ENCODE peak calls at places on chromosome 2, in five cellular contexts. One of them, this sample, is unnamed.

GRCh38 chr2:195672674-195673073 is 15.6 kb downstream of the SLC39A10 start:
- DNase-seq in AG09309: no peak
- DNase-seq in AG04450: no peak
- DNase-seq in lower lobe of right lung: no peak
- DNase-seq in left ventricle myocardium inferior: no peak
- DNase-seq in this sample: no peak

GRCh38 chr2:24018241-24018640 is 8.4 kb downstream of the MFSD2B start:
- DNase-seq in AG09309: no peak
- DNase-seq in AG04450: no peak
- DNase-seq in lower lobe of right lung: no peak
- DNase-seq in left ventricle myocardium inferior: no peak
- DNase-seq in this sample: no peak

GRCh38 chr2:185663811-185664210 is 74.8 kb upstream of the FSIP2 start:
- DNase-seq in AG09309: no peak
- DNase-seq in AG04450: no peak
- DNase-seq in lower lobe of right lung: no peak
- DNase-seq in left ventricle myocardium inferior: no peak
- DNase-seq in this sample: no peak

GRCh38 chr2:120986898-120987650 is 251.4 kb downstream of the GLI2 start:
- DNase-seq in AG09309: no peak
- DNase-seq in AG04450: no peak
- DNase-seq in lower lobe of right lung: no peak
- DNase-seq in left ventricle myocardium inferior: no peak
- DNase-seq in this sample: no peak

GRCh38 chr2:85231242-85231805 is 96.5 kb downstream of the TGOLN2 start:
- DNase-seq in AG09309: no peak
- DNase-seq in AG04450: no peak
- DNase-seq in lower lobe of right lung: no peak
- DNase-seq in left ventricle myocardium inferior: no peak
- DNase-seq in this sample: no peak

GRCh38 chr2:32719933-32720716 is 92.3 kb downstream of the TTC27 start:
- DNase-seq in AG09309: no peak
- DNase-seq in AG04450: no peak
- DNase-seq in lower lobe of right lung: no peak
- DNase-seq in left ventricle myocardium inferior: no peak
- DNase-seq in this sample: no peak

GRCh38 chr2:24491626-24492282 is 700 bp downstream of the NCOA1 start:
- DNase-seq in AG09309: no peak
- DNase-seq in AG04450: no peak
- DNase-seq in lower lobe of right lung: peak; percentile 63
- DNase-seq in left ventricle myocardium inferior: peak; percentile 61
- DNase-seq in this sample: no peak

GRCh38 chr2:96959406-96960110 is 26.8 kb downstream of the FAM178B start:
- DNase-seq in AG09309: no peak
- DNase-seq in AG04450: no peak
- DNase-seq in lower lobe of right lung: no peak
- DNase-seq in left ventricle myocardium inferior: no peak
- DNase-seq in this sample: no peak

GRCh38 chr2:37654419-37654818 is 17.0 kb downstream of the CDC42EP3 start:
- DNase-seq in AG09309: no peak
- DNase-seq in AG04450: no peak
- DNase-seq in lower lobe of right lung: no peak
- DNase-seq in left ventricle myocardium inferior: no peak
- DNase-seq in this sample: no peak

GRCh38 chr2:37654932-37655331 is 16.5 kb downstream of the CDC42EP3 start:
- DNase-seq in AG09309: no peak
- DNase-seq in AG04450: no peak
- DNase-seq in lower lobe of right lung: no peak
- DNase-seq in left ventricle myocardium inferior: no peak
- DNase-seq in this sample: no peak

GRCh38 chr2:37655442-37655841 is 16.0 kb downstream of the CDC42EP3 start:
- DNase-seq in AG09309: no peak
- DNase-seq in AG04450: no peak
- DNase-seq in lower lobe of right lung: no peak
- DNase-seq in left ventricle myocardium inferior: no peak
- DNase-seq in this sample: no peak

GRCh38 chr2:37653093-37653492 is 18.3 kb downstream of the CDC42EP3 start:
- DNase-seq in AG09309: no peak
- DNase-seq in AG04450: no peak
- DNase-seq in lower lobe of right lung: no peak
- DNase-seq in left ventricle myocardium inferior: no peak
- DNase-seq in this sample: no peak

DNA sequence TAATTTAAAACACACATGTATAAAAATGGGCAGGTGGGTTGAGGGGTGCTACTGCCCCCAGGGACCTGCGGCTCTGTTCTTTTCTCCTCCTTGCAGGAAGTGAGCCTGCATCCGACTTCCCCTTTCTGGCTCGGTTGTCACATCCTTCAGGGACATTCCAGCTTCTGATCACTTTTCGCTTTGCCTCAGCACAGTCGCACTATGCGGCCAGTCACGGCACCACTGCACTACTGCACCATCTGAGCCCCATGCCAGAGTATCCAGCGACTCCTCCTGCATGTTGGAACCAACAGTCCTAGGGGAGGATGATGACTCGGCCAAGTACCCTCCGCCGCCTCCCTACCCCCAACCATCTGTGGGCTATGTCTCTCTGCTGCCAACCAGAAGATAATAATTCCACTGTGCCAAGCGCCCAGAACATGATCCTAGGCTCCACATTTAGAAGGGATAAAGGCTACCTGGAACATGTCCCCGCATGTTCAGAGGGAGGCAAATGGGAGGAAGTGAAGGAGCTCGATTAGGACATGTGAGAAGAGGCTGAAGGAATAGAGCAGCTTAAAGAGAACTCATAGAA is 17.6 kb downstream of the CDC42EP3 start:
- DNase-seq in AG09309: no peak
- DNase-seq in AG04450: no peak
- DNase-seq in lower lobe of right lung: peak; percentile 69
- DNase-seq in left ventricle myocardium inferior: peak; percentile 79
- DNase-seq in this sample: no peak
- H3K4me3 ChIP-seq in AG09309: no peak overlapping the region
- H3K4me3 ChIP-seq in AG04450: no peak overlapping the region
- H3K4me3 ChIP-seq in lower lobe of right lung: no peak overlapping the region
- H3K4me3 ChIP-seq in left ventricle myocardium inferior: peak overlapping the region; percentile 49
- H3K4me3 ChIP-seq in this sample: no peak overlapping the region

DNA sequence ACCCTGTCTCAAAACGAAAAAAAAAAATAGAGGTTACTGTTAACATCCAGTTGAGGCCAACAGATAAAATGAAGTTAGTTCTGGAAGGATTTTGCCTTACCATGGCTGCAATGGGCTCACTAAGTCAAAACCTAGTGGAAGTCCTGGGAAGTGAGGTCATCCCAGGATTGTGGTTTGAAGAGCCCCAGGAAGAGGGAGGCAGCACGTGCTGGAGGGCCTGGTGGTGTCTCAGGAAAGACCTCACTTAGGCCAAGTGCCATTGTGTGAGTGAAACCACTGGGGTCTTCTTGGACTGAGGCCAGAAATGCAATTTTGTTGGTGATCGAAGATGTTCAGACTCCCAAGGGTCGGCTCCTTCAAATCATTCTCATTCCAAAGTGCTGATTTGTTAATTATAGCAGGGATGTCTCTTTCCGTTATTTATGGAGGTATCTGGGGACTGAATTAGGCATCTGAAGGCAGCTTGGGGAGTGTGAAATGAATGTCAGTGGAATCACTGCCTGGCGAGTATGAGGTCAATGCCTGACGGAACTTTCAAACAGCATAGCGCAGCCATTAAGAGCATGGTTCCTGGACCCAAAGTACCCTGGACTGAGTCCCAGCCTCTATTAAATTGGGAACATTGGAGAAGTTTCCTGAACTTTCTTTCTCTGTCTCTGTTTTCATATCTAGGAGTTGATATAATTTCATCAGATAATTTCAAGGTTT is 60.1 kb downstream of the IL1R2 start:
- DNase-seq in AG09309: no peak
- DNase-seq in AG04450: no peak
- DNase-seq in lower lobe of right lung: no peak
- DNase-seq in left ventricle myocardium inferior: no peak
- DNase-seq in this sample: no peak
- TF ChIP-seq CTCF in AG09309: no peak
- TF ChIP-seq CTCF in AG04450: no peak
- TF ChIP-seq CTCF in lower lobe of right lung: no peak
- TF ChIP-seq CTCF in left ventricle myocardium inferior: peak; percentile 17
- TF ChIP-seq CTCF in this sample: no peak

GRCh38 chr2:15942711-15943345 is 2.5 kb downstream of the MYCN start:
- DNase-seq in AG09309: no peak
- DNase-seq in AG04450: no peak
- DNase-seq in lower lobe of right lung: no peak
- DNase-seq in left ventricle myocardium inferior: no peak
- DNase-seq in this sample: no peak
- H3K4me3 ChIP-seq in AG09309: no peak overlapping the region
- H3K4me3 ChIP-seq in AG04450: no peak overlapping the region
- H3K4me3 ChIP-seq in lower lobe of right lung: peak overlapping the region; percentile 19
- H3K4me3 ChIP-seq in left ventricle myocardium inferior: peak overlapping the region; percentile 73
- H3K4me3 ChIP-seq in this sample: peak overlapping the region; percentile 48

GRCh38 chr2:201809633-201810032 is 3.3 kb downstream of the CDK15 start:
- DNase-seq in AG09309: no peak
- DNase-seq in AG04450: no peak
- DNase-seq in lower lobe of right lung: no peak
- DNase-seq in left ventricle myocardium inferior: no peak
- DNase-seq in this sample: no peak
- TF ChIP-seq CTCF in AG09309: no peak
- TF ChIP-seq CTCF in AG04450: no peak
- TF ChIP-seq CTCF in lower lobe of right lung: no peak
- TF ChIP-seq CTCF in left ventricle myocardium inferior: no peak
- TF ChIP-seq CTCF in this sample: no peak

GRCh38 chr2:226223704-226224103 is 575.9 kb downstream of the IRS1 start:
- DNase-seq in AG09309: no peak
- DNase-seq in AG04450: no peak
- DNase-seq in lower lobe of right lung: no peak
- DNase-seq in left ventricle myocardium inferior: no peak
- DNase-seq in this sample: no peak

GRCh38 chr2:226228080-226228479 is 571.5 kb downstream of the IRS1 start:
- DNase-seq in AG09309: no peak
- DNase-seq in AG04450: no peak
- DNase-seq in lower lobe of right lung: no peak
- DNase-seq in left ventricle myocardium inferior: no peak
- DNase-seq in this sample: no peak

DNA sequence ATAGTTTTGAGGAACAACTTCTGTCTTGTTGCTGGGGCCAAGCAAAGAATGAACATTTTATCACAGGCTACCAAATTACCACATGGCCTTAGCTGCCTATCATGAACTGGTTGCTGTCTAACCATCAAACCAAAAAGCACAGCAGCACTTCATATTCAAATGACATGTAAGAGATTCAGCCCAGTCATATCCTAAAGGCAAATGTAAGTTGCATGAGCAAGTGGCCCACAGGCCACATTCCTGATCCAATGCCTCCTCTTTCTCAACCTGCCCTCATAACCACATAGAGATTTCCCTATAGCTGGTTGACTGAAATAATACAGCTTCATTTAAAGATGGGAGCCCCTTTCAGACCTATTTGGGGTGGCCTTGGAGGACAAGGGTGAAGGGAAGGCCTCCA is 572.3 kb downstream of the IRS1 start:
- DNase-seq in AG09309: no peak
- DNase-seq in AG04450: no peak
- DNase-seq in lower lobe of right lung: no peak
- DNase-seq in left ventricle myocardium inferior: no peak
- DNase-seq in this sample: no peak
- H3K4me3 ChIP-seq in AG09309: no peak overlapping the region
- H3K4me3 ChIP-seq in AG04450: no peak overlapping the region
- H3K4me3 ChIP-seq in lower lobe of right lung: no peak overlapping the region
- H3K4me3 ChIP-seq in left ventricle myocardium inferior: no peak overlapping the region
- H3K4me3 ChIP-seq in this sample: no peak overlapping the region

GRCh38 chr2:101775092-101775491 is 77.6 kb downstream of the MAP4K4 start:
- DNase-seq in AG09309: no peak
- DNase-seq in AG04450: no peak
- DNase-seq in lower lobe of right lung: no peak
- DNase-seq in left ventricle myocardium inferior: no peak
- DNase-seq in this sample: no peak

GRCh38 chr2:101777337-101777736 is 79.8 kb downstream of the MAP4K4 start:
- DNase-seq in AG09309: no peak
- DNase-seq in AG04450: no peak
- DNase-seq in lower lobe of right lung: no peak
- DNase-seq in left ventricle myocardium inferior: no peak
- DNase-seq in this sample: no peak

GRCh38 chr2:101775636-101776035 is 78.1 kb downstream of the MAP4K4 start:
- DNase-seq in AG09309: no peak
- DNase-seq in AG04450: no peak
- DNase-seq in lower lobe of right lung: no peak
- DNase-seq in left ventricle myocardium inferior: no peak
- DNase-seq in this sample: no peak

GRCh38 chr2:101778102-101778501 is 80.6 kb downstream of the MAP4K4 start:
- DNase-seq in AG09309: no peak
- DNase-seq in AG04450: no peak
- DNase-seq in lower lobe of right lung: no peak
- DNase-seq in left ventricle myocardium inferior: no peak
- DNase-seq in this sample: no peak

GRCh38 chr2:101776172-101777043 is 78.9 kb downstream of the MAP4K4 start:
- DNase-seq in AG09309: no peak
- DNase-seq in AG04450: no peak
- DNase-seq in lower lobe of right lung: no peak
- DNase-seq in left ventricle myocardium inferior: no peak
- DNase-seq in this sample: no peak
- TF ChIP-seq CTCF in AG09309: peak; percentile 17
- TF ChIP-seq CTCF in AG04450: peak; percentile 35
- TF ChIP-seq CTCF in lower lobe of right lung: no peak
- TF ChIP-seq CTCF in left ventricle myocardium inferior: peak; percentile 52
- TF ChIP-seq CTCF in this sample: no peak

DNA sequence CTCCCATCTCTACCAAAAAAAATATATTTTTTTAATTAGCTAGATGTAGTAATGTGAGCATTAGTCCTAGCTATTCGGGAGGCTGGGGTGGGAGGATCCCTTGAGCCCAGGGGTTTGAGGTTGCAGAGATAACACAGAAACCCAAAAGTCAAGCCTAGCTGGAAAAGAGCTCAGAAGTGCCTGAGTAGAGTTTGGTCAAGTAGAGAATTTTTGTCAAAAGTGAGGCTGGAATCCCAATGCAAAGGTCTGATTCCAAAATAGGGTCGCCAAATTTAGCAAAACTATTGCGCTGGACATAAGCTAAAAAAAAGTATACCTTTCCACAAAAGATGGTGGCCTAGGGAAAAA is 15.5 kb upstream of the MSH6 start:
- DNase-seq in AG09309: no peak
- DNase-seq in AG04450: no peak
- DNase-seq in lower lobe of right lung: no peak
- DNase-seq in left ventricle myocardium inferior: no peak
- DNase-seq in this sample: no peak
- H3K4me3 ChIP-seq in AG09309: no peak overlapping the region
- H3K4me3 ChIP-seq in AG04450: no peak overlapping the region
- H3K4me3 ChIP-seq in lower lobe of right lung: no peak overlapping the region
- H3K4me3 ChIP-seq in left ventricle myocardium inferior: no peak overlapping the region
- H3K4me3 ChIP-seq in this sample: no peak overlapping the region